ENCODE peak calls at places on chromosomes 4 and X, in six cellular contexts. One of them, this sample, is unnamed. For H3K4me1, the result is how much of the 10 kb centered on the place peaks cover.

GRCh38 chr4:179195887-179196286 is 1753.7 kb upstream of the AGA start:
- DNase-seq in mucosa of descending colon: no peak
- DNase-seq in prostate gland: no peak
- DNase-seq in pancreas: no peak
- DNase-seq in transverse colon: no peak
- DNase-seq in fibroblast of lung: no peak
- DNase-seq in this sample: no peak

GRCh38 chr4:143773998-143774898 is 73.8 kb upstream of the FREM3 start:
- DNase-seq in mucosa of descending colon: peak
- DNase-seq in prostate gland: peak
- DNase-seq in pancreas: no peak
- DNase-seq in transverse colon: peak
- DNase-seq in fibroblast of lung: peak
- DNase-seq in this sample: peak

GRCh38 chrX:99301990-99302389 is 1108.1 kb downstream of the PCDH19 start:
- DNase-seq in mucosa of descending colon: no peak
- DNase-seq in prostate gland: no peak
- DNase-seq in pancreas: no peak
- DNase-seq in transverse colon: no peak
- DNase-seq in fibroblast of lung: no peak
- DNase-seq in this sample: no peak

GRCh38 chr4:93031431-93032098 is 727.8 kb downstream of the GRID2 start:
- DNase-seq in mucosa of descending colon: no peak
- DNase-seq in prostate gland: no peak
- DNase-seq in pancreas: no peak
- DNase-seq in transverse colon: no peak
- DNase-seq in fibroblast of lung: no peak
- DNase-seq in this sample: no peak

GRCh38 chr4:128653514-128654420 is 155.7 kb upstream of the JADE1 start:
- DNase-seq in mucosa of descending colon: peak
- DNase-seq in prostate gland: peak
- DNase-seq in pancreas: no peak
- DNase-seq in transverse colon: peak
- DNase-seq in fibroblast of lung: no peak
- DNase-seq in this sample: no peak

GRCh38 chr4:174324725-174325124 is 41.0 kb downstream of the CEP44 start:
- DNase-seq in mucosa of descending colon: no peak
- DNase-seq in prostate gland: no peak
- DNase-seq in pancreas: no peak
- DNase-seq in transverse colon: no peak
- DNase-seq in fibroblast of lung: peak
- DNase-seq in this sample: no peak

GRCh38 chrX:47859686-47860085 is 23.0 kb downstream of the ZNF81 start:
- DNase-seq in mucosa of descending colon: no peak
- DNase-seq in prostate gland: no peak
- DNase-seq in pancreas: no peak
- DNase-seq in transverse colon: no peak
- DNase-seq in fibroblast of lung: no peak
- DNase-seq in this sample: no peak

GRCh38 chr4:61200991-61201526 is 933 bp downstream of the ADGRL3 start:
- DNase-seq in mucosa of descending colon: no peak
- DNase-seq in prostate gland: no peak
- DNase-seq in pancreas: peak
- DNase-seq in transverse colon: no peak
- DNase-seq in fibroblast of lung: peak
- DNase-seq in this sample: no peak

GRCh38 chrX:152943826-152944225 is 46.0 kb downstream of the ZNF185 start:
- DNase-seq in mucosa of descending colon: no peak
- DNase-seq in prostate gland: no peak
- DNase-seq in pancreas: no peak
- DNase-seq in transverse colon: no peak
- DNase-seq in fibroblast of lung: no peak
- DNase-seq in this sample: no peak

GRCh38 chrX:119686087-119686639 is 6.8 kb downstream of the SEPTIN6 start:
- DNase-seq in mucosa of descending colon: no peak
- DNase-seq in prostate gland: no peak
- DNase-seq in pancreas: no peak
- DNase-seq in transverse colon: peak
- DNase-seq in fibroblast of lung: no peak
- DNase-seq in this sample: no peak

GRCh38 chr4:139176299-139177048 is 544 bp downstream of the ELF2 start:
- DNase-seq in mucosa of descending colon: peak
- DNase-seq in prostate gland: peak
- DNase-seq in pancreas: peak
- DNase-seq in transverse colon: peak
- DNase-seq in fibroblast of lung: peak
- DNase-seq in this sample: no peak

GRCh38 chr4:14767142-14767541 is 235.1 kb upstream of the CPEB2 start:
- DNase-seq in mucosa of descending colon: no peak
- DNase-seq in prostate gland: no peak
- DNase-seq in pancreas: no peak
- DNase-seq in transverse colon: no peak
- DNase-seq in fibroblast of lung: no peak
- DNase-seq in this sample: no peak

GRCh38 chrX:154412468-154412867 is 1.1 kb downstream of the TAFAZZIN start:
- DNase-seq in mucosa of descending colon: peak
- DNase-seq in prostate gland: no peak
- DNase-seq in pancreas: no peak
- DNase-seq in transverse colon: peak
- DNase-seq in fibroblast of lung: no peak
- DNase-seq in this sample: no peak

GRCh38 chr4:97270051-97270450 is 873.2 kb downstream of the STPG2 start:
- DNase-seq in mucosa of descending colon: no peak
- DNase-seq in prostate gland: no peak
- DNase-seq in pancreas: no peak
- DNase-seq in transverse colon: no peak
- DNase-seq in fibroblast of lung: no peak
- DNase-seq in this sample: no peak

GRCh38 chr4:168784786-168785461 is 225.1 kb downstream of the CBR4 start:
- DNase-seq in mucosa of descending colon: no peak
- DNase-seq in prostate gland: peak
- DNase-seq in pancreas: no peak
- DNase-seq in transverse colon: no peak
- DNase-seq in fibroblast of lung: peak
- DNase-seq in this sample: no peak

DNA sequence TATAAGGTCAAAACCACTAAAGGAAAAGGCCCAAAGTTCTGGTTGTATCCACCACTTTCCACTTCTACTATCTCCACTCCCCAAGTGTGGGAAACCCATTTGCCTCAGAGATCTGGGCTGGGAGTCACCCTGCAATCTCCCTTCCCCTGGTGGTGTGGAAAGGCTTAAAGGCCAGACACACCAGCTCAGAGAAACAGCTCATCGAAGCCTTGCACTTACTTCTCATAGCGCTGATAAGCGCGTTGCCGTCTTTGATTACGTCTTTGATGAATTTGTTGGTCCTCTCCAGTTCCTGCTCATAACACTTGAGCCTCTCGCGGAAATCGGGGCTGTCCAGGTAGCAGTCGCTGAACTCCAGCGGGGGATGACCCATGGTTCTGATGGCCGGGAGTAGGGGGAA is 647 bp downstream of the OPHN1 start:
- DNase-seq in mucosa of descending colon: no peak
- DNase-seq in prostate gland: no peak
- DNase-seq in pancreas: no peak
- DNase-seq in transverse colon: no peak
- DNase-seq in fibroblast of lung: peak
- DNase-seq in this sample: no peak
- H3K4me1 ChIP-seq in mucosa of descending colon: under half
- H3K4me1 ChIP-seq in prostate gland: under half
- H3K4me1 ChIP-seq in pancreas: under half
- H3K4me1 ChIP-seq in transverse colon: under half
- H3K4me1 ChIP-seq in fibroblast of lung: under half
- H3K4me1 ChIP-seq in this sample: under half

DNA sequence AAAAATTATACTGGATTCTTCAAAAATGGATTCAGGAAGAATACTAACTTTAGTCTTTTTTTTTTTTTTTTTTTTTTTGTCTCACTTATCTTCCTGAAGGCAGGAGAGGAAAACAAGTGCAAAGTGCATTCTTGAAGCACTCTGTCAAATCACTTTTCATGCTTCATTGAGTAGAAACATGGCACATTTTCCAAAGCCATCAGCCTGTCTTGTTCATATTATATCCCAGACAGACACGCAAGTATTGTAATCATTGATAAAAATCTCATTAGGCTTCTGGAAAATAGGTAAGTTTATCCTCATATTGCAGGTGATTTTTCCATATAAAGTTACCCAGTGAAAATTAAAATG is 1.3 kb downstream of the BBS12 start:
- DNase-seq in mucosa of descending colon: no peak
- DNase-seq in prostate gland: no peak
- DNase-seq in pancreas: no peak
- DNase-seq in transverse colon: no peak
- DNase-seq in fibroblast of lung: peak
- DNase-seq in this sample: no peak
- H3K4me3 ChIP-seq in mucosa of descending colon: no peak
- H3K4me3 ChIP-seq in prostate gland: no peak
- H3K4me3 ChIP-seq in pancreas: peak
- H3K4me3 ChIP-seq in transverse colon: peak
- H3K4me3 ChIP-seq in fibroblast of lung: no peak
- H3K4me3 ChIP-seq in this sample: no peak

GRCh38 chr4:41693629-41694028 is 54.9 kb downstream of the PHOX2B start:
- DNase-seq in mucosa of descending colon: no peak
- DNase-seq in prostate gland: no peak
- DNase-seq in pancreas: no peak
- DNase-seq in transverse colon: no peak
- DNase-seq in fibroblast of lung: peak
- DNase-seq in this sample: no peak
- TF ChIP-seq CTCF in mucosa of descending colon: peak
- TF ChIP-seq CTCF in prostate gland: no peak
- TF ChIP-seq CTCF in pancreas: no peak
- TF ChIP-seq CTCF in transverse colon: peak
- TF ChIP-seq CTCF in fibroblast of lung: peak
- TF ChIP-seq CTCF in this sample: no peak

GRCh38 chr4:40564815-40565505 is 64.7 kb downstream of the RBM47 start:
- DNase-seq in mucosa of descending colon: no peak
- DNase-seq in prostate gland: no peak
- DNase-seq in pancreas: no peak
- DNase-seq in transverse colon: no peak
- DNase-seq in fibroblast of lung: no peak
- DNase-seq in this sample: no peak

GRCh38 chr4:40564004-40564403 is 65.7 kb downstream of the RBM47 start:
- DNase-seq in mucosa of descending colon: no peak
- DNase-seq in prostate gland: no peak
- DNase-seq in pancreas: no peak
- DNase-seq in transverse colon: no peak
- DNase-seq in fibroblast of lung: peak
- DNase-seq in this sample: no peak

GRCh38 chr4:40562208-40562607 is 67.5 kb downstream of the RBM47 start:
- DNase-seq in mucosa of descending colon: no peak
- DNase-seq in prostate gland: no peak
- DNase-seq in pancreas: no peak
- DNase-seq in transverse colon: no peak
- DNase-seq in fibroblast of lung: no peak
- DNase-seq in this sample: no peak

GRCh38 chr4:40562681-40563080 is 67.0 kb downstream of the RBM47 start:
- DNase-seq in mucosa of descending colon: no peak
- DNase-seq in prostate gland: no peak
- DNase-seq in pancreas: no peak
- DNase-seq in transverse colon: no peak
- DNase-seq in fibroblast of lung: peak
- DNase-seq in this sample: no peak

GRCh38 chr4:40563401-40563800 is 66.3 kb downstream of the RBM47 start:
- DNase-seq in mucosa of descending colon: no peak
- DNase-seq in prostate gland: no peak
- DNase-seq in pancreas: no peak
- DNase-seq in transverse colon: no peak
- DNase-seq in fibroblast of lung: no peak
- DNase-seq in this sample: no peak
- H3K4me1 ChIP-seq in mucosa of descending colon: under half
- H3K4me1 ChIP-seq in prostate gland: under half
- H3K4me1 ChIP-seq in pancreas: under half
- H3K4me1 ChIP-seq in transverse colon: under half
- H3K4me1 ChIP-seq in fibroblast of lung: under half
- H3K4me1 ChIP-seq in this sample: under half

GRCh38 chrX:7568597-7568996 is 274.4 kb upstream of the VCX start:
- DNase-seq in mucosa of descending colon: no peak
- DNase-seq in prostate gland: no peak
- DNase-seq in pancreas: no peak
- DNase-seq in transverse colon: no peak
- DNase-seq in fibroblast of lung: no peak
- DNase-seq in this sample: no peak
- H3K4me3 ChIP-seq in mucosa of descending colon: no peak
- H3K4me3 ChIP-seq in prostate gland: no peak
- H3K4me3 ChIP-seq in pancreas: no peak
- H3K4me3 ChIP-seq in transverse colon: no peak
- H3K4me3 ChIP-seq in fibroblast of lung: no peak
- H3K4me3 ChIP-seq in this sample: no peak

GRCh38 chr4:176063718-176064117 is 1.9 kb upstream of the WDR17 start:
- DNase-seq in mucosa of descending colon: no peak
- DNase-seq in prostate gland: no peak
- DNase-seq in pancreas: no peak
- DNase-seq in transverse colon: no peak
- DNase-seq in fibroblast of lung: no peak
- DNase-seq in this sample: no peak

GRCh38 chr4:176064539-176064938 is 1.1 kb upstream of the WDR17 start:
- DNase-seq in mucosa of descending colon: no peak
- DNase-seq in prostate gland: no peak
- DNase-seq in pancreas: no peak
- DNase-seq in transverse colon: no peak
- DNase-seq in fibroblast of lung: no peak
- DNase-seq in this sample: no peak

GRCh38 chr4:176066757-176067156 is 1.1 kb downstream of the WDR17 start:
- DNase-seq in mucosa of descending colon: no peak
- DNase-seq in prostate gland: no peak
- DNase-seq in pancreas: no peak
- DNase-seq in transverse colon: no peak
- DNase-seq in fibroblast of lung: no peak
- DNase-seq in this sample: no peak

GRCh38 chr4:176065365-176066249 is at the start of gene WDR17:
- DNase-seq in mucosa of descending colon: peak
- DNase-seq in prostate gland: peak
- DNase-seq in pancreas: peak
- DNase-seq in transverse colon: peak
- DNase-seq in fibroblast of lung: peak
- DNase-seq in this sample: no peak
- TF ChIP-seq CTCF in mucosa of descending colon: no peak
- TF ChIP-seq CTCF in prostate gland: no peak
- TF ChIP-seq CTCF in pancreas: no peak
- TF ChIP-seq CTCF in transverse colon: no peak
- TF ChIP-seq CTCF in fibroblast of lung: no peak
- TF ChIP-seq CTCF in this sample: no peak

GRCh38 chr4:89305028-89305427 is 2.6 kb downstream of the GPRIN3 start:
- DNase-seq in mucosa of descending colon: peak
- DNase-seq in prostate gland: no peak
- DNase-seq in pancreas: no peak
- DNase-seq in transverse colon: no peak
- DNase-seq in fibroblast of lung: no peak
- DNase-seq in this sample: no peak

GRCh38 chr4:89306486-89307184 is 965 bp downstream of the GPRIN3 start:
- DNase-seq in mucosa of descending colon: peak
- DNase-seq in prostate gland: no peak
- DNase-seq in pancreas: no peak
- DNase-seq in transverse colon: no peak
- DNase-seq in fibroblast of lung: no peak
- DNase-seq in this sample: no peak

GRCh38 chr4:89307185-89307445 is 485 bp downstream of the GPRIN3 start:
- DNase-seq in mucosa of descending colon: no peak
- DNase-seq in prostate gland: no peak
- DNase-seq in pancreas: no peak
- DNase-seq in transverse colon: no peak
- DNase-seq in fibroblast of lung: no peak
- DNase-seq in this sample: no peak

GRCh38 chr4:89307446-89308160 is at the start of gene GPRIN3:
- DNase-seq in mucosa of descending colon: peak
- DNase-seq in prostate gland: peak
- DNase-seq in pancreas: peak
- DNase-seq in transverse colon: peak
- DNase-seq in fibroblast of lung: peak
- DNase-seq in this sample: no peak

GRCh38 chr4:89305712-89306437 is 1.7 kb downstream of the GPRIN3 start:
- DNase-seq in mucosa of descending colon: no peak
- DNase-seq in prostate gland: no peak
- DNase-seq in pancreas: no peak
- DNase-seq in transverse colon: no peak
- DNase-seq in fibroblast of lung: peak
- DNase-seq in this sample: no peak
- H3K4me1 ChIP-seq in mucosa of descending colon: under half
- H3K4me1 ChIP-seq in prostate gland: under half
- H3K4me1 ChIP-seq in pancreas: under half
- H3K4me1 ChIP-seq in transverse colon: under half
- H3K4me1 ChIP-seq in fibroblast of lung: under half
- H3K4me1 ChIP-seq in this sample: under half